ENCODE peak calls at places on chromosome 13, in ten cellular contexts. A is T-helper 17 cell; Q is activated CD4-positive, alpha-beta memory T cell treated with anti-CD3 and anti-CD28 coated beads for 36 hours; K is GM04503; L is OCI-LY7; G is activated naive CD4-positive, alpha-beta T cell treated with Interleukin-2 at 50 U/mL for 16 hours; E is midbrain; V is NCI-H1436 treated with DMSO at 0.1 percent for 48 hours; N is non-pigmented ciliary epithelial cell; R is cardiac muscle cell. W is an unnamed sample.

GRCh38 chr13:108786578-108787100 is 157.2 kb downstream of the MYO16 start:
- DNase-seq in A (no peak), Q (no peak), K (no peak), L (no peak), G (no peak), E (no peak), V (no peak), N (no peak), R (no peak), W (no peak)

GRCh38 chr13:45242070-45242469 is 41.2 kb upstream of the KCTD4 start:
- DNase-seq in A (no peak), Q (no peak), K (no peak), L (no peak), G (no peak), E (no peak), V (no peak), N (no peak), R (peak), W (no peak)

GRCh38 chr13:30718661-30719520 is 16.5 kb upstream of the ALOX5AP start:
- DNase-seq in A (no peak), Q (no peak), K (peak), L (peak), G (no peak), E (no peak), V (no peak), N (peak), R (no peak), W (no peak)

GRCh38 chr13:98976338-98976737 is 1.5 kb downstream of the DOCK9 start:
- DNase-seq in A (no peak), Q (no peak), K (no peak), L (no peak), G (no peak), E (peak), V (no peak), N (no peak), R (no peak), W (peak)

GRCh38 chr13:102872131-102872530 is 26.3 kb downstream of the ERCC5 start:
- DNase-seq in A (no peak), Q (no peak), K (no peak), L (no peak), G (no peak), E (no peak), V (no peak), N (no peak), R (no peak), W (no peak)

GRCh38 chr13:91045351-91046034 is 302.0 kb upstream of the MIR17HG start:
- DNase-seq in A (no peak), Q (no peak), K (no peak), L (peak), G (no peak), E (peak), V (no peak), N (no peak), R (peak), W (no peak)

GRCh38 chr13:40207110-40207478 is 459.3 kb downstream of the FOXO1 start:
- DNase-seq in A (no peak), Q (peak), K (no peak), L (peak), G (no peak), E (no peak), V (no peak), N (no peak), R (no peak), W (no peak)

GRCh38 chr13:48094404-48094780 is 512 bp downstream of the MED4 start:
- DNase-seq in A (no peak), Q (peak), K (no peak), L (peak), G (peak), E (no peak), V (no peak), N (no peak), R (peak), W (no peak)

GRCh38 chr13:106407338-106407737 is 128.1 kb downstream of the EFNB2 start:
- DNase-seq in A (no peak), Q (no peak), K (no peak), L (no peak), G (no peak), E (no peak), V (no peak), N (no peak), R (no peak), W (no peak)

GRCh38 chr13:98216135-98216565 is 39.1 kb upstream of the RNF113B start:
- DNase-seq in A (no peak), Q (no peak), K (peak), L (no peak), G (no peak), E (no peak), V (no peak), N (peak), R (peak), W (no peak)

GRCh38 chr13:113742000-113742441 is 17.0 kb upstream of the TMEM255B start:
- DNase-seq in A (no peak), Q (peak), K (no peak), L (no peak), G (no peak), E (no peak), V (no peak), N (no peak), R (peak), W (no peak)

GRCh38 chr13:33721719-33722118 is 96.2 kb upstream of the RFC3 start:
- DNase-seq in A (no peak), Q (no peak), K (peak), L (no peak), G (no peak), E (no peak), V (no peak), N (peak), R (peak), W (no peak)

GRCh38 chr13:79393564-79394249 is 12.3 kb downstream of the RBM26 start:
- DNase-seq in A (no peak), Q (peak), K (no peak), L (peak), G (no peak), E (no peak), V (peak), N (no peak), R (no peak), W (no peak)

GRCh38 chr13:95438297-95438696 is 114.2 kb upstream of the CLDN10 start:
- DNase-seq in A (no peak), Q (no peak), K (no peak), L (no peak), G (no peak), E (no peak), V (no peak), N (no peak), R (no peak), W (no peak)

GRCh38 chr13:97413694-97414093 is 20.3 kb upstream of the RAP2A start:
- DNase-seq in A (no peak), Q (no peak), K (no peak), L (no peak), G (no peak), E (no peak), V (no peak), N (no peak), R (no peak), W (no peak)

GRCh38 chr13:102944821-102945220 is 99.0 kb downstream of the ERCC5 start:
- DNase-seq in A (no peak), Q (no peak), K (no peak), L (no peak), G (no peak), E (no peak), V (no peak), N (no peak), R (no peak), W (no peak)

GRCh38 chr13:85816413-85816812 is 17.2 kb upstream of the SLITRK6 start:
- DNase-seq in A (no peak), Q (no peak), K (no peak), L (no peak), G (no peak), E (no peak), V (no peak), N (no peak), R (no peak), W (no peak)

GRCh38 chr13:47841131-47841530 is 159.9 kb downstream of the SUCLA2 start:
- DNase-seq in A (no peak), Q (no peak), K (no peak), L (no peak), G (no peak), E (no peak), V (no peak), N (no peak), R (no peak), W (no peak)